ENCODE peak calls at places on chromosomes 5 and 9, in nine cellular contexts. J is T-cell; S is fibroblast of the conjunctiva; X is adrenal gland; N is stimulated activated CD4-positive, alpha-beta T cell treated with anti-CD3 and anti-CD28 coated beads, Interleukin-1b, Interleukin-23, amount 100 ng/mL, for 1 hour; H is IMR-90; R is left ventricle myocardium superior; W is astrocyte; V is NCI-H2107. D is an unnamed sample.

GRCh38 chr5:176359658-176360057 is 1.9 kb downstream of the KIAA1191 start:
- DNase-seq in R (no peak), V (no peak), S (no peak), J (no peak), W (no peak), X (no peak), N (no peak), H (peak; percentile 47), D (no peak)

GRCh38 chr5:90037646-90038045 is 371.9 kb downstream of the CETN3 start:
- DNase-seq in N (no peak), X (no peak), V (no peak), H (peak; percentile 3), J (no peak), S (no peak), R (no peak), W (peak; percentile 93), D (no peak)

GRCh38 chr9:426264-426663 is 211.6 kb downstream of the DOCK8 start:
- DNase-seq in W (no peak), J (no peak), S (no peak), V (no peak), N (no peak), H (no peak), R (no peak), X (no peak), D (no peak)

GRCh38 chr5:175597718-175598117 is 60.2 kb upstream of the HRH2 start:
- DNase-seq in R (peak; percentile 38), J (no peak), H (no peak), X (no peak), S (no peak), V (no peak), W (no peak), N (no peak), D (no peak)

GRCh38 chr5:94613583-94613982 is 4.8 kb downstream of the KIAA0825 start:
- DNase-seq in H (peak; percentile 13), R (no peak), V (no peak), N (no peak), X (no peak), J (no peak), S (no peak), W (no peak), D (no peak)

GRCh38 chr5:76775921-76776320 is 42.9 kb upstream of the F2RL1 start:
- DNase-seq in R (no peak), N (no peak), J (no peak), X (no peak), W (no peak), S (no peak), V (no peak), H (no peak), D (no peak)

GRCh38 chr5:139395844-139396640 is 1.1 kb upstream of the PROB1 start:
- DNase-seq in H (no peak), N (no peak), R (peak; percentile 47), V (no peak), W (no peak), X (peak; percentile 92), S (no peak), J (no peak), D (no peak)

GRCh38 chr5:133977161-133977787 is 8.8 kb upstream of the C5orf15 start:
- DNase-seq in H (peak; percentile 39), W (no peak), N (no peak), R (no peak), X (peak; percentile 14), J (no peak), S (no peak), V (no peak), D (peak; percentile 44)

GRCh38 chr9:8489845-8490244 is 690.3 kb upstream of the DMAC1 start:
- DNase-seq in V (peak; percentile 7), J (no peak), N (no peak), W (no peak), S (no peak), H (no peak), R (no peak), X (no peak), D (no peak)

GRCh38 chr9:114898741-114899140 is 31.6 kb downstream of the TNFSF8 start:
- DNase-seq in N (no peak), S (no peak), W (no peak), V (no peak), X (peak; percentile 36), J (peak; percentile 82), H (no peak), R (peak; percentile 48), D (no peak)

GRCh38 chr9:127694890-127695735 is 11.7 kb upstream of the CFAP157 start:
- DNase-seq in J (no peak), N (no peak), S (peak; percentile 48), W (no peak), R (no peak), H (no peak), X (no peak), V (no peak), D (no peak)

GRCh38 chr5:89445106-89445745 is 562.2 kb upstream of the MEF2C start:
- DNase-seq in N (no peak), R (no peak), S (no peak), W (no peak), J (no peak), H (no peak), X (peak; percentile 23), V (no peak), D (no peak)

GRCh38 chr5:140633081-140633471 is at the start of gene CD14:
- DNase-seq in S (no peak), V (no peak), X (peak; percentile 89), J (no peak), H (no peak), W (no peak), R (peak; percentile 73), N (no peak), D (peak; percentile 84)

GRCh38 chr5:123285122-123286011 is 137.8 kb downstream of the CEP120 start:
- DNase-seq in S (no peak), X (peak; percentile 13), R (peak; percentile 17), V (no peak), N (no peak), H (peak; percentile 61), J (no peak), W (peak; percentile 32), D (peak; percentile 60)

GRCh38 chr5:151234476-151235238 is 10.8 kb upstream of the CCDC69 start:
- DNase-seq in X (peak; percentile 92), H (peak; percentile 41), J (peak; percentile 31), S (peak; percentile 56), V (no peak), W (peak; percentile 21), R (peak; percentile 84), N (no peak), D (no peak)

GRCh38 chr5:177373806-177374205 is 10.4 kb upstream of the SLC34A1 start:
- DNase-seq in X (no peak), R (no peak), H (no peak), N (no peak), S (no peak), V (no peak), J (no peak), W (no peak), D (no peak)

GRCh38 chr5:119011186-119011585 is 22.8 kb upstream of the DTWD2 start:
- DNase-seq in N (no peak), W (no peak), R (no peak), V (no peak), J (no peak), S (no peak), X (no peak), H (no peak), D (no peak)

GRCh38 chr5:137778772-137779564 is 24.8 kb upstream of the HNRNPA0 start:
- DNase-seq in J (no peak), R (no peak), S (peak; percentile 24), N (no peak), X (no peak), V (no peak), H (peak; percentile 39), W (peak; percentile 7), D (no peak)

GRCh38 chr5:105639511-105639910 is 2031.2 kb downstream of the EFNA5 start:
- DNase-seq in V (no peak), X (no peak), W (no peak), H (no peak), N (no peak), J (no peak), S (no peak), R (no peak), D (no peak)

GRCh38 chr5:79938468-79938867 is 52.6 kb downstream of the MTX3 start:
- DNase-seq in X (no peak), V (no peak), H (no peak), N (no peak), J (no peak), R (no peak), W (no peak), S (no peak), D (no peak)

GRCh38 chr5:1875481-1875842 is 7.3 kb downstream of the IRX4 start:
- DNase-seq in R (no peak), X (no peak), S (no peak), H (no peak), N (no peak), V (no peak), J (no peak), W (no peak), D (no peak)

GRCh38 chr5:55226934-55227737 is at the start of gene MCIDAS:
- DNase-seq in W (no peak), V (no peak), J (no peak), R (peak; percentile 52), X (no peak), N (no peak), H (peak; percentile 6), S (no peak), D (peak; percentile 76)

GRCh38 chr5:69217154-69217731 is 17.4 kb upstream of the CDK7 start:
- DNase-seq in N (peak; percentile 89), S (no peak), X (no peak), J (peak; percentile 93), R (no peak), H (no peak), V (no peak), W (no peak), D (no peak)

GRCh38 chr5:123659006-123659405 is 147.0 kb downstream of the CSNK1G3 start:
- DNase-seq in H (no peak), W (peak; percentile 73), R (no peak), S (no peak), V (no peak), J (no peak), X (no peak), N (no peak), D (no peak)

GRCh38 chr9:121976751-121977150 is 116.4 kb downstream of the TTLL11 start:
- DNase-seq in V (no peak), S (no peak), J (no peak), N (no peak), X (no peak), W (peak; percentile 83), R (no peak), H (peak; percentile 93), D (no peak)

GRCh38 chr9:117485176-117485575 is 70.3 kb upstream of the ASTN2 start:
- DNase-seq in N (no peak), J (no peak), R (no peak), H (no peak), S (no peak), W (no peak), X (no peak), V (no peak), D (no peak)

GRCh38 chr9:88716636-88717035 is 181.7 kb downstream of the NXNL2 start:
- DNase-seq in N (no peak), V (no peak), H (no peak), R (no peak), S (no peak), X (no peak), W (peak; percentile 39), J (no peak), D (no peak)

GRCh38 chr5:74257645-74258328 is 382.7 kb downstream of the ENC1 start:
- DNase-seq in S (no peak), X (peak; percentile 41), W (peak; percentile 48), J (no peak), R (peak; percentile 76), V (no peak), N (no peak), H (peak; percentile 55), D (no peak)

D was measured in SJSA1.